ENCODE peak calls at places on chromosomes 12 and 14, in nine cellular contexts. X is aorta, V is Caco-2, C is kidney, H is neural progenitor cell, I is mammary epithelial cell, W is body of pancreas, T is lung, E is upper lobe of right lung. O is an unnamed sample. For H3K4me1 and H3K36me3, the result is how much of the 10 kb centered on the place peaks cover.

GRCh38 chr12:44654641-44655625 is 221.2 kb downstream of the NELL2 start:
- DNase-seq in X (no peak), V (no peak), C (peak), H (peak), I (no peak), W (no peak), T (no peak), E (no peak), O (no peak)

GRCh38 chr12:106303202-106303820 is 778 bp downstream of the TCP11L2 start:
- DNase-seq in X (peak), V (peak), C (peak), H (peak), I (peak), W (peak), T (peak), E (peak), O (peak)

GRCh38 chr14:94174622-94175402 is 690 bp downstream of the PPP4R4 start:
- DNase-seq in X (peak), V (no peak), C (peak), H (peak), I (no peak), W (no peak), T (no peak), E (no peak), O (peak)

GRCh38 chr12:55847033-55847432 is 4.3 kb upstream of the MMP19 start:
- DNase-seq in X (peak), V (no peak), C (no peak), H (no peak), I (peak), W (peak), T (no peak), E (no peak), O (no peak)

GRCh38 chr14:96567289-96567899 is 65.2 kb downstream of the PAPOLA start:
- DNase-seq in X (no peak), V (no peak), C (no peak), H (peak), I (no peak), W (no peak), T (no peak), E (no peak), O (no peak)

GRCh38 chr14:29007990-29008389 is 241.4 kb downstream of the FOXG1 start:
- DNase-seq in X (no peak), V (no peak), C (no peak), H (no peak), I (no peak), W (no peak), T (no peak), E (no peak), O (no peak)

GRCh38 chr14:100298551-100299237 is 7.5 kb downstream of the SLC25A29 start:
- DNase-seq in X (peak), V (no peak), C (peak), H (no peak), I (no peak), W (no peak), T (no peak), E (no peak), O (no peak)

GRCh38 chr12:105455250-105455649 is 124.8 kb downstream of the C12orf75 start:
- DNase-seq in X (no peak), V (no peak), C (no peak), H (no peak), I (peak), W (no peak), T (no peak), E (no peak), O (no peak)

GRCh38 chr12:69115099-69115498 is 124.3 kb upstream of the CPSF6 start:
- DNase-seq in X (no peak), V (no peak), C (no peak), H (no peak), I (no peak), W (no peak), T (no peak), E (no peak), O (no peak)

GRCh38 chr14:88682495-88683114 is 110.1 kb downstream of the EML5 start:
- DNase-seq in X (no peak), V (no peak), C (no peak), H (peak), I (no peak), W (no peak), T (no peak), E (no peak), O (no peak)

GRCh38 chr12:89840162-89840922 is 131.7 kb upstream of the ATP2B1 start:
- DNase-seq in X (no peak), V (no peak), C (no peak), H (no peak), I (no peak), W (no peak), T (no peak), E (no peak), O (no peak)

GRCh38 chr12:110536834-110537604 is 34.9 kb downstream of the RAD9B start:
- DNase-seq in X (no peak), V (no peak), C (no peak), H (no peak), I (peak), W (no peak), T (no peak), E (no peak), O (no peak)

GRCh38 chr12:88334271-88334670 is 192.2 kb downstream of the TMTC3 start:
- DNase-seq in X (no peak), V (no peak), C (no peak), H (peak), I (peak), W (peak), T (no peak), E (no peak), O (no peak)

GRCh38 chr14:63745858-63746425 is 18.1 kb upstream of the SGPP1 start:
- DNase-seq in X (no peak), V (no peak), C (no peak), H (no peak), I (no peak), W (peak), T (peak), E (no peak), O (no peak)

GRCh38 chr12:127926004-127926403 is 341.0 kb upstream of the TMEM132C start:
- DNase-seq in X (no peak), V (no peak), C (no peak), H (peak), I (no peak), W (no peak), T (no peak), E (no peak), O (no peak)

GRCh38 chr12:53538209-53538689 is 31.0 kb upstream of the NPFF start:
- DNase-seq in X (no peak), V (peak), C (no peak), H (no peak), I (peak), W (peak), T (no peak), E (no peak), O (peak)

GRCh38 chr14:85421166-85421877 is 108.6 kb upstream of the FLRT2 start:
- DNase-seq in X (no peak), V (peak), C (no peak), H (no peak), I (peak), W (no peak), T (no peak), E (no peak), O (no peak)

GRCh38 chr14:94016446-94016976 is 9.6 kb upstream of the OTUB2 start:
- DNase-seq in X (no peak), V (no peak), C (no peak), H (no peak), I (no peak), W (no peak), T (no peak), E (no peak), O (no peak)

GRCh38 chr12:130847097-130847496 is 8.0 kb upstream of the STX2 start:
- DNase-seq in X (no peak), V (no peak), C (no peak), H (no peak), I (no peak), W (no peak), T (no peak), E (no peak), O (no peak)

GRCh38 chr12:23707270-23707669 is 242.2 kb downstream of the SOX5 start:
- DNase-seq in X (no peak), V (no peak), C (no peak), H (peak), I (no peak), W (no peak), T (no peak), E (no peak), O (no peak)

GRCh38 chr14:25431211-25432076 is 381.5 kb upstream of the STXBP6 start:
- DNase-seq in X (no peak), V (peak), C (no peak), H (peak), I (no peak), W (peak), T (no peak), E (no peak), O (no peak)

GRCh38 chr12:6647083-6647604 is at the start of gene ACRBP:
- DNase-seq in X (peak), V (peak), C (peak), H (peak), I (no peak), W (peak), T (peak), E (peak), O (no peak)

GRCh38 chr12:572532-572899 is 90.7 kb downstream of the NINJ2 start:
- DNase-seq in X (peak), V (no peak), C (no peak), H (no peak), I (peak), W (no peak), T (no peak), E (no peak), O (no peak)

GRCh38 chr14:52563120-52563519 is 10.5 kb downstream of the GPR137C start:
- DNase-seq in X (no peak), V (no peak), C (no peak), H (no peak), I (peak), W (no peak), T (no peak), E (no peak), O (no peak)

GRCh38 chr12:31118347-31118830 is 44.7 kb downstream of the DDX11 start:
- DNase-seq in X (peak), V (no peak), C (no peak), H (peak), I (no peak), W (no peak), T (no peak), E (no peak), O (peak)

GRCh38 chr14:68591786-68592185 is 201.1 kb downstream of the ZFP36L1 start:
- DNase-seq in X (no peak), V (no peak), C (no peak), H (no peak), I (no peak), W (no peak), T (no peak), E (no peak), O (no peak)

GRCh38 chr14:68592948-68593347 is 199.9 kb downstream of the ZFP36L1 start:
- DNase-seq in X (no peak), V (no peak), C (no peak), H (no peak), I (no peak), W (no peak), T (no peak), E (no peak), O (no peak)

GRCh38 chr14:68593806-68594536 is 198.9 kb downstream of the ZFP36L1 start:
- DNase-seq in X (no peak), V (peak), C (no peak), H (peak), I (no peak), W (no peak), T (no peak), E (peak), O (peak)

GRCh38 chr14:68589447-68590232 is 203.2 kb downstream of the ZFP36L1 start:
- DNase-seq in X (no peak), V (no peak), C (peak), H (no peak), I (no peak), W (no peak), T (no peak), E (no peak), O (no peak)

DNA sequence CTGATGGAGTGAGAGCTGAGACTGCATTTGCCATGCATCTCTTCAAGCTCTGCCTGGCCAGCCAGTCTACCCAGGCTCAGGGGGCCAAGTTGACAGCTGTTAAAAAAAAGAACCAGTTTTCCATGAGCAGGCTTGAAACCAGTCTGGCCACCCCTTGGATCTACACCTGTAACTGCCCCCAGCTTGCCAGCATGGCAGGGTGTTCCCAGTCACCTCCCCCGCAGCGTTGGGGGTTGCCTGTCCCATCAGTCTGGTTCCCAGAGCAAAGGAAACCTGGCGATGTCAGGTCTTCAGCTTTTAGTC is 202.7 kb downstream of the ZFP36L1 start:
- DNase-seq in X (no peak), V (no peak), C (no peak), H (no peak), I (no peak), W (no peak), T (no peak), E (no peak), O (no peak)
- H3K4me1 ChIP-seq in X (under half), V (under half), C (under half), H (half or more), I (under half), W (under half), T (under half), E (under half), O (under half)

DNA sequence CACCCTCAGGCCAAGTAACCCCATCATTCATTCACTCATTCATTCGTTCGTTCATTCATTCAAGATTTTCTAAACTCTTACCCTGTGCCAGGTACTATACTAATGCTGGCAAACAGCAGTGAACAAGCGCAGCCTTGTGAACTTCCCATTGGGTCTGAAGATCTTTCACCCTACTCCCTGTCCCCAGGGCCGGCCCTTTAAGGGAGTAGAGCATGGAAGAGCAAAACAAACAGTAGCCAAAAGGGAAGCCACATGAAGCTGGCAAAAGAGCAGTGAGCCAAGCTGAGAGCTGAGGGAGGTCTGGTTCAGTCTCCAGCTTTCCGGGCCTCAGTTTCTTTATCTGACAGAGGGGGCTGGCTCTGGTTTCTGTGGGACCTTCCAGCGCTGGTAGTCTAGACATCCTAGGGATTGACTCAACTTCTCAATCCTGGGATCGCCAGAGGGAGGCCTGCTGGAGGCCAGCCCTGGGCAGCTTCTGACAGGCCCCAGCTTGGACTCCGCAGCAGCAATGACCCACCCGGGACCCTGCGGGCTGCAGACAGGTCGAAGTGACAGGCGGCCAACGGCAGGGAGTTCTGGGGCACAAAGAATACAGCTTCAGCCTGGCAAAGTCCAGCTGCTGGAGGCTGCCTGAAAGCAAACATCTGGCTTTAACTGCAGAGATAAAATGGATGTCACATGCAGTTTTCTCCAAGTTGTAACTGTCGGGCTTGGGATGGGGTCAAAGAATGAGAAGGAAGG is 27.1 kb downstream of the ACTN1 start:
- DNase-seq in X (no peak), V (no peak), C (peak), H (no peak), I (no peak), W (no peak), T (no peak), E (no peak), O (no peak)
- H3K4me3 ChIP-seq in X (no peak), V (no peak), C (no peak), H (no peak), I (no peak), W (no peak), T (no peak), E (no peak), O (no peak)

GRCh38 chr12:122061253-122061652 is 17.3 kb upstream of the MLXIP start:
- DNase-seq in X (no peak), V (no peak), C (no peak), H (no peak), I (no peak), W (no peak), T (no peak), E (no peak), O (no peak)

GRCh38 chr12:122058750-122059149 is 19.8 kb upstream of the MLXIP start:
- DNase-seq in X (no peak), V (no peak), C (no peak), H (no peak), I (no peak), W (no peak), T (no peak), E (no peak), O (no peak)

GRCh38 chr12:122059203-122059960 is 19.2 kb upstream of the MLXIP start:
- DNase-seq in X (no peak), V (no peak), C (no peak), H (no peak), I (no peak), W (no peak), T (no peak), E (no peak), O (no peak)

GRCh38 chr12:122057769-122058168 is 20.8 kb upstream of the MLXIP start:
- DNase-seq in X (no peak), V (no peak), C (no peak), H (no peak), I (no peak), W (no peak), T (no peak), E (no peak), O (no peak)

DNA sequence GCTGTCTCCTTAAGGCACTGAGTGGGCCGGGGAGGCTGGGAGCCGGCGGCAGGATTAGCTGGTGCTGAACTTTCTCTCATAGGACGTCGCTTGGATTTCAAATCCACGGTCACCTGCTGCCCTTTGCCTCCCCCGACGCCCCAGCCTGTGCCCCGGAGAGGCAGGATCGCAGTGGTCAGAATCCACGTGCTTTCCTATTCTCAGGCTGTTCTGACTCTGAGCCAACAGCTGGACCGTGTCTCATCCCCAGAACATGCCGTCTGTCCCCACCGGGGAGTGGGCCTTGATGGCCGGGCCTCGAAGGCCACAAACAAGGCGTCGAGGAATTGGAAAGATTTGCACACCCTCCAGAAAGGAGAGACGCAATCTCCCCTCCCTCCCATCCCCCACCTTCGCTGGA is 18.5 kb upstream of the MLXIP start:
- DNase-seq in X (no peak), V (no peak), C (no peak), H (no peak), I (no peak), W (no peak), T (no peak), E (no peak), O (no peak)
- H3K36me3 ChIP-seq in X (under half), V (under half), C (under half), H (under half), I (under half), W (under half), T (under half), E (under half), O (under half)

GRCh38 chr12:112979281-112979680 is 962 bp downstream of the OAS2 start:
- DNase-seq in X (peak), V (no peak), C (no peak), H (no peak), I (peak), W (no peak), T (no peak), E (no peak), O (peak)

GRCh38 chr12:112977641-112978040 is 678 bp upstream of the OAS2 start:
- DNase-seq in X (peak), V (no peak), C (no peak), H (no peak), I (no peak), W (no peak), T (no peak), E (no peak), O (no peak)

GRCh38 chr12:112980491-112981158 is 2.3 kb downstream of the OAS2 start:
- DNase-seq in X (no peak), V (no peak), C (no peak), H (no peak), I (no peak), W (no peak), T (no peak), E (no peak), O (peak)

GRCh38 chr12:112977139-112977538 is 1.2 kb upstream of the OAS2 start:
- DNase-seq in X (no peak), V (no peak), C (no peak), H (no peak), I (no peak), W (no peak), T (no peak), E (no peak), O (no peak)

GRCh38 chr12:112978163-112979081 is at the start of gene OAS2:
- DNase-seq in X (peak), V (no peak), C (peak), H (peak), I (peak), W (peak), T (peak), E (peak), O (peak)
- H3K4me1 ChIP-seq in X (under half), V (under half), C (under half), H (under half), I (under half), W (under half), T (under half), E (under half), O (under half)

GRCh38 chr14:68976160-68977067 is 2.7 kb downstream of the ACTN1 start:
- DNase-seq in X (peak), V (peak), C (peak), H (no peak), I (peak), W (no peak), T (no peak), E (no peak), O (no peak)
- H3K4me3 ChIP-seq in X (peak), V (no peak), C (peak), H (peak), I (peak), W (no peak), T (no peak), E (peak), O (no peak)

GRCh38 chr14:49870908-49871307 is 18.3 kb upstream of the NEMF start:
- DNase-seq in X (no peak), V (no peak), C (no peak), H (peak), I (no peak), W (no peak), T (no peak), E (no peak), O (no peak)
- H3K36me3 ChIP-seq in X (under half), V (under half), C (under half), H (under half), I (under half), W (under half), T (under half), E (under half), O (under half)